ENCODE peak calls at places on chromosomes 5 and 9, in ten cellular contexts. P is HFF-Myc, A is HepG2, E is tibial nerve, Q is BE2C, M is right atrium auricular region, W is fibroblast of lung, I is coronary artery, S is A673, G is cardiac fibroblast. J is an unnamed sample.

GRCh38 chr9:113614843-113615648 is 151.5 kb downstream of the RGS3 start:
- DNase-seq in P (no peak), A (no peak), E (peak; percentile 68), Q (no peak), M (peak; percentile 72), W (peak; percentile 89), I (no peak), S (no peak), G (peak; percentile 90), J (no peak)

GRCh38 chr9:96574931-96575351 is 44.7 kb downstream of the CDC14B start:
- DNase-seq in P (no peak), A (peak; percentile 56), E (no peak), Q (no peak), M (no peak), W (no peak), I (no peak), S (no peak), G (no peak), J (no peak)

GRCh38 chr9:105142406-105143092 is 101.9 kb upstream of the SLC44A1 start:
- DNase-seq in P (no peak), A (no peak), E (no peak), Q (no peak), M (no peak), W (peak; percentile 90), I (no peak), S (no peak), G (peak; percentile 53), J (no peak)

GRCh38 chr5:152349683-152350526 is 55.2 kb downstream of the NMUR2 start:
- DNase-seq in P (no peak), A (peak; percentile 21), E (no peak), Q (peak; percentile 29), M (no peak), W (peak; percentile 12), I (no peak), S (peak; percentile 41), G (peak; percentile 44), J (peak; percentile 33)

GRCh38 chr5:93831449-93831848 is 90.0 kb upstream of the POU5F2 start:
- DNase-seq in P (peak; percentile 39), A (no peak), E (no peak), Q (no peak), M (no peak), W (peak; percentile 95), I (no peak), S (peak; percentile 17), G (peak; percentile 66), J (no peak)

GRCh38 chr9:99365233-99365980 is 143.3 kb downstream of the SEC61B start:
- DNase-seq in P (peak; percentile 59), A (no peak), E (no peak), Q (no peak), M (no peak), W (peak; percentile 58), I (no peak), S (no peak), G (peak; percentile 46), J (no peak)

GRCh38 chr9:137975527-137975913 is 97.9 kb downstream of the CACNA1B start:
- DNase-seq in P (no peak), A (no peak), E (no peak), Q (no peak), M (no peak), W (no peak), I (no peak), S (no peak), G (no peak), J (no peak)

GRCh38 chr9:33881635-33882034 is 64.7 kb downstream of the UBE2R2 start:
- DNase-seq in P (no peak), A (no peak), E (no peak), Q (no peak), M (no peak), W (peak; percentile 79), I (no peak), S (no peak), G (no peak), J (no peak)

GRCh38 chr9:37508135-37508833 is 22.5 kb downstream of the POLR1E start:
- DNase-seq in P (no peak), A (peak; percentile 96), E (no peak), Q (no peak), M (no peak), W (no peak), I (no peak), S (no peak), G (peak; percentile 5), J (no peak)

GRCh38 chr9:108885643-108886348 is 23.7 kb downstream of the ACTL7A start:
- DNase-seq in P (peak; percentile 75), A (peak; percentile 100), E (no peak), Q (peak; percentile 60), M (no peak), W (peak; percentile 74), I (no peak), S (peak; percentile 65), G (peak; percentile 89), J (peak; percentile 76)

GRCh38 chr5:53424691-53425597 is 55.5 kb upstream of the FST start:
- DNase-seq in P (no peak), A (no peak), E (no peak), Q (no peak), M (no peak), W (peak; percentile 62), I (no peak), S (no peak), G (peak; percentile 84), J (no peak)

GRCh38 chr5:111948517-111948916 is 191.5 kb upstream of the NREP start:
- DNase-seq in P (peak; percentile 84), A (no peak), E (no peak), Q (no peak), M (no peak), W (peak; percentile 99), I (no peak), S (no peak), G (peak; percentile 93), J (no peak)

GRCh38 chr5:87029951-87030350 is 237.7 kb upstream of the RASA1 start:
- DNase-seq in P (no peak), A (no peak), E (no peak), Q (peak; percentile 15), M (no peak), W (no peak), I (no peak), S (no peak), G (no peak), J (no peak)

GRCh38 chr5:96655506-96655905 is 6.7 kb upstream of the CAST start:
- DNase-seq in P (no peak), A (no peak), E (no peak), Q (no peak), M (no peak), W (peak; percentile 38), I (no peak), S (no peak), G (no peak), J (no peak)

GRCh38 chr5:30804739-30805313 is 388.7 kb upstream of the CDH6 start:
- DNase-seq in P (no peak), A (no peak), E (no peak), Q (peak; percentile 27), M (no peak), W (peak; percentile 59), I (no peak), S (peak; percentile 54), G (peak; percentile 18), J (no peak)

GRCh38 chr5:30808996-30809395 is 384.5 kb upstream of the CDH6 start:
- DNase-seq in P (no peak), A (no peak), E (no peak), Q (no peak), M (no peak), W (peak; percentile 26), I (no peak), S (peak; percentile 32), G (peak; percentile 3), J (no peak)

DNA sequence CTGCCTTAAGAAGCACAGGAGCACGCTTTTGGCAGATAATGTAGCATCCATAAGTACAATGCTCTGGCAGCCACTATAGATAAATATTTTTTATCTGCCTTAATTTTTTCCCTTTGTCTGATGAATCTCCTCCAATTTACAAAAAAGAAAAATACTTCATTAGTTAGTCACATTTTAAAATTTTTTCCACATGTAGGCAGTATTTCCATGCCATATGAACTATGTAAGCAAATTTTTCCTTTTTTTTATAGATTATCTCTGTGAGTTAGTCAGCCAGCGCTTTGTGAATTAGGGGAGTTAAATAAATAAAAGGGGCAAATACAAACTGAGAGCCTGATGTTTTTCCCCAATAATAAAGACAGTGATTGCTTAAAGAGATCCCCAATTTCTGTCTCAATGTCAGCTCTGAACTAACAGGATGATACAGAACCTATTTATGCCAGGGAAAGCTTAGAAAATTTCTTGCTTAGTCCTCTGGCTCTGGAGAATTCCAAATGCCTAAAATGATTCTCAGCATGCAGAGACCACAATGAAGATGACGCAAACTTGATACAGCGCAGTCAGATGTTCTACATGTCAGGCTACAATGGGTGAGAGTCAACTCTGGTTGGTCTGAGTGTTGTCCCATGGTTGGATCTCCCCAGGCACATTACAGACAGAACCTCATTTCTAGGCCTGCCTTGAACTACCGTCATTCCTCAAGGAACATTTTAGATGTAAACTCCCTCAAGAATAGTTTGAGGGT is 390.4 kb upstream of the CDH6 start:
- DNase-seq in P (no peak), A (no peak), E (no peak), Q (no peak), M (no peak), W (peak; percentile 32), I (no peak), S (no peak), G (peak; percentile 1), J (no peak)
- TF ChIP-seq CTCF in P (no peak), A (no peak), E (no peak), Q (no peak), M (no peak), W (no peak), I (no peak), S (no peak), G (no peak), J (no peak)

GRCh38 chr5:136132087-136132486 is 558 bp upstream of the SMAD5 start:
- DNase-seq in P (no peak), A (peak; percentile 6), E (no peak), Q (peak; percentile 35), M (no peak), W (no peak), I (no peak), S (peak; percentile 35), G (peak; percentile 20), J (no peak)
- H3K4me3 ChIP-seq in P (peak overlapping the region; percentile 91), A (peak overlapping the region; percentile 83), E (peak overlapping the region; percentile 81), Q (peak overlapping the region; percentile 88), M (peak overlapping the region; percentile 90), W (peak overlapping the region; percentile 60), I (peak overlapping the region; percentile 90), S (peak overlapping the region; percentile 84), G (peak overlapping the region; percentile 69), J (no peak overlapping the region)

DNA sequence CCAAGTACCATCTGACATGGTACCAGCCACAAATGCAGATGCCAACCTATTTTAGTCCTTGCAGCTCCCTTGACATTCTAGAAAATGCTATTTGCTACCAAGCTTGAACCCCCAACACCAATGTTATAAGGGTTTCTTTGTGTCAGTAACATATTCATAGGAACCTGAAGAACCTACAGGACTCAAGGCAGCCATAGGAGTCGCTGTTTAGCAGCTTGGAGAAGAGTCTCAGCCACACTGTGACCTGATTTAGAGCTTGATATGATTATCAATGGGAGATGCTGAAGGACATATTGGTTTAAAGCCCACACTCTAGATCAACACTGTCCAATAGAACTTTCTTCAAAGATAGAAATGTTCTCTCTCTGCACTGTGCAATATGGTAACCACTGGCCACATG is 6.4 kb upstream of the ZFR start:
- DNase-seq in P (no peak), A (peak; percentile 23), E (no peak), Q (no peak), M (no peak), W (no peak), I (no peak), S (peak; percentile 22), G (no peak), J (no peak)
- TF ChIP-seq CTCF in P (peak; percentile 30), A (peak; percentile 29), E (no peak), Q (peak; percentile 51), M (no peak), W (no peak), I (no peak), S (peak; percentile 63), G (no peak), J (no peak)

GRCh38 chr5:176541338-176542134 is 4.3 kb upstream of the RNF44 start:
- DNase-seq in P (no peak), A (peak; percentile 65), E (peak; percentile 44), Q (no peak), M (no peak), W (peak; percentile 32), I (no peak), S (peak; percentile 66), G (peak; percentile 72), J (no peak)
- H3K4me3 ChIP-seq in P (no peak overlapping the region), A (no peak overlapping the region), E (no peak overlapping the region), Q (no peak overlapping the region), M (no peak overlapping the region), W (no peak overlapping the region), I (no peak overlapping the region), S (peak overlapping the region; percentile 69), G (no peak overlapping the region), J (peak overlapping the region; percentile 79)

J was measured in pancreas.